ENCODE peak calls at places on chromosome 3, in six cellular contexts. C is astrocyte of the spinal cord, S is HFFc6, R is lower lobe of right lung, N is upper lobe of right lung, M is A673. F is an unnamed sample.

GRCh38 chr3:85572426-85572825 is 613.6 kb downstream of the CADM2 start:
- DNase-seq in M (no peak), R (no peak), N (no peak), C (peak; percentile 45), S (no peak), F (no peak)

GRCh38 chr3:137046746-137047145 is 89.0 kb downstream of the IL20RB start:
- DNase-seq in S (no peak), M (no peak), N (no peak), R (no peak), C (no peak), F (no peak)

GRCh38 chr3:32392530-32393302 is 1.1 kb downstream of the CMTM7 start:
- DNase-seq in R (peak; percentile 70), N (peak; percentile 76), C (peak; percentile 67), M (no peak), S (peak; percentile 59), F (no peak)

GRCh38 chr3:196992461-196993065 is 23.9 kb upstream of the PIGZ start:
- DNase-seq in N (peak; percentile 50), S (no peak), C (no peak), M (no peak), R (no peak), F (no peak)

GRCh38 chr3:12194669-12195161 is 36.0 kb upstream of the TIMP4 start:
- DNase-seq in N (no peak), M (peak; percentile 7), R (no peak), C (no peak), S (peak; percentile 13), F (no peak)

GRCh38 chr3:151011427-151011826 is 38.9 kb upstream of the CLRN1 start:
- DNase-seq in N (no peak), S (no peak), M (peak; percentile 85), C (peak; percentile 47), R (no peak), F (no peak)

GRCh38 chr3:78143000-78143399 is 1103.1 kb downstream of the ROBO2 start:
- DNase-seq in C (no peak), S (no peak), N (no peak), R (no peak), M (peak; percentile 43), F (no peak)

GRCh38 chr3:84885199-84885882 is 73.4 kb upstream of the CADM2 start:
- DNase-seq in S (no peak), R (no peak), C (no peak), M (no peak), N (peak; percentile 65), F (peak; percentile 84)

GRCh38 chr3:30657914-30658313 is 51.5 kb downstream of the TGFBR2 start:
- DNase-seq in S (peak; percentile 9), R (no peak), C (no peak), N (no peak), M (no peak), F (no peak)

GRCh38 chr3:120147072-120147871 is 53.0 kb upstream of the GSK3B start:
- DNase-seq in R (no peak), M (peak; percentile 18), N (no peak), C (no peak), S (no peak), F (peak; percentile 95)
- TF ChIP-seq CTCF in R (no peak), M (peak; percentile 24), N (peak; percentile 26), C (no peak), S (peak; percentile 12), F (peak; percentile 19)

GRCh38 chr3:57078366-57079220 is 18.1 kb downstream of the SPATA12 start:
- DNase-seq in R (peak; percentile 60), M (peak; percentile 33), N (peak; percentile 77), S (no peak), C (peak; percentile 41), F (no peak)
- TF ChIP-seq CTCF in R (no peak), M (no peak), N (no peak), S (peak; percentile 10), C (peak; percentile 17), F (peak; percentile 24)

GRCh38 chr3:70803317-70803716 is 490.9 kb upstream of the MDFIC2 start:
- DNase-seq in N (no peak), M (no peak), S (no peak), R (no peak), C (no peak), F (peak; percentile 48)

GRCh38 chr3:70806556-70806955 is 494.1 kb upstream of the MDFIC2 start:
- DNase-seq in M (no peak), S (no peak), N (no peak), R (no peak), C (no peak), F (no peak)

GRCh38 chr3:70808881-70809280 is 496.4 kb upstream of the MDFIC2 start:
- DNase-seq in C (no peak), S (no peak), M (no peak), R (no peak), N (no peak), F (no peak)

GRCh38 chr3:70803891-70804290 is 491.5 kb upstream of the MDFIC2 start:
- DNase-seq in M (no peak), C (no peak), R (no peak), N (no peak), S (no peak), F (peak; percentile 81)

GRCh38 chr3:70805044-70805732 is 492.8 kb upstream of the MDFIC2 start:
- DNase-seq in S (peak; percentile 12), C (peak; percentile 51), M (no peak), N (no peak), R (no peak), F (no peak)
- TF ChIP-seq CTCF in S (peak; percentile 58), C (no peak), M (no peak), N (no peak), R (no peak), F (no peak)

GRCh38 chr3:143327388-143327787 is 207.8 kb downstream of the CHST2 start:
- DNase-seq in N (no peak), C (no peak), S (no peak), R (no peak), M (peak; percentile 89), F (no peak)
- TF ChIP-seq CTCF in N (no peak), C (peak; percentile 21), S (peak; percentile 62), R (no peak), M (peak; percentile 52), F (no peak)

F was measured in LNCaP clone FGC.